ENCODE peak calls at places on chromosomes 16 and 17, in six cellular contexts. R is M059J; U is right lobe of liver; L is bronchial epithelial cell; I is H9; C is activated CD4-positive, CD25-positive, alpha-beta regulatory T cell treated with anti-CD3 and anti-CD28 coated beads, Interleukin-2, amount 50 U/mL, for 16 hours. K is an unnamed sample.

GRCh38 chr17:21041753-21042433 is 918 bp downstream of the USP22 start:
- DNase-seq in U (peak), R (peak), I (peak), L (peak), C (peak), K (peak)

GRCh38 chr16:57367111-57367752 is 5.1 kb upstream of the CX3CL1 start:
- DNase-seq in C (no peak), U (no peak), R (peak), I (no peak), L (no peak), K (peak)

GRCh38 chr16:59993101-59993500 is 1259.0 kb upstream of the GOT2 start:
- DNase-seq in L (no peak), R (peak), I (no peak), C (no peak), U (no peak), K (no peak)

GRCh38 chr16:64615647-64616280 is 506.1 kb downstream of the CDH11 start:
- DNase-seq in L (no peak), R (peak), U (no peak), I (peak), C (no peak), K (no peak)

GRCh38 chr17:37737971-37738370 is 6.9 kb downstream of the HNF1B start:
- DNase-seq in U (no peak), C (no peak), L (no peak), I (no peak), R (peak), K (no peak)

GRCh38 chr16:81591538-81591870 is 146.9 kb downstream of the CMIP start:
- DNase-seq in R (no peak), I (no peak), L (no peak), U (no peak), C (no peak), K (no peak)

GRCh38 chr17:75557075-75557851 is 30.3 kb upstream of the MYO15B start:
- DNase-seq in U (peak), C (no peak), I (no peak), L (peak), R (peak), K (peak)

GRCh38 chr16:78976212-78976611 is 624.3 kb downstream of the MAF start:
- DNase-seq in C (no peak), R (no peak), U (no peak), L (no peak), I (no peak), K (no peak)

GRCh38 chr17:74870512-74870911 is 2.3 kb downstream of the FDXR start:
- DNase-seq in I (no peak), U (peak), L (peak), C (no peak), R (peak), K (no peak)

GRCh38 chr16:53282975-53283946 is 151.0 kb upstream of the RBL2 start:
- DNase-seq in C (no peak), L (peak), R (peak), I (no peak), U (no peak), K (no peak)

GRCh38 chr17:5413682-5414081 is 5.8 kb downstream of the NUP88 start:
- DNase-seq in I (no peak), U (no peak), L (peak), R (peak), C (no peak), K (no peak)

GRCh38 chr16:10537946-10538345 is 42.5 kb downstream of the EMP2 start:
- DNase-seq in I (no peak), U (no peak), L (no peak), R (no peak), C (no peak), K (no peak)

GRCh38 chr17:1229891-1230571 is 40.2 kb upstream of the BHLHA9 start:
- DNase-seq in R (no peak), C (no peak), I (no peak), L (no peak), U (no peak), K (no peak)